ENCODE peak calls at places on chromosomes 7 and 10, in ten cellular contexts. M is astrocyte of the spinal cord, P is fibroblast of mammary gland, A is GM06990, V is BJ, U is lung, Y is foreskin fibroblast, L is PC-3, D is tibial artery, O is GM12878. G is an unnamed sample.

GRCh38 chr10:71068811-71069411 is 143.5 kb upstream of the UNC5B start:
- DNase-seq in U (no peak), D (peak), Y (peak), O (no peak), V (no peak), L (peak), P (peak), M (peak), A (no peak), G (no peak)

GRCh38 chr7:130273081-130273699 is 6.5 kb downstream of the CPA2 start:
- DNase-seq in M (peak), U (no peak), V (no peak), A (no peak), Y (no peak), D (no peak), P (no peak), L (no peak), O (no peak), G (no peak)

GRCh38 chr10:6203331-6204062 is 765 bp downstream of the PFKFB3 start:
- DNase-seq in O (no peak), Y (peak), L (peak), A (peak), V (no peak), D (peak), P (peak), M (peak), U (peak), G (no peak)

GRCh38 chr7:138024765-138025164 is 22.9 kb upstream of the CREB3L2 start:
- DNase-seq in M (no peak), L (no peak), O (no peak), D (no peak), A (no peak), P (no peak), V (no peak), U (no peak), Y (no peak), G (no peak)

GRCh38 chr10:25049966-25050365 is 33.6 kb downstream of the THNSL1 start:
- DNase-seq in V (no peak), D (no peak), A (no peak), M (no peak), U (no peak), L (no peak), O (no peak), Y (no peak), P (peak), G (no peak)

GRCh38 chr10:93554760-93555432 is 11.6 kb upstream of the FFAR4 start:
- DNase-seq in D (peak), Y (peak), M (peak), P (peak), V (no peak), O (no peak), L (peak), U (peak), A (no peak), G (no peak)

GRCh38 chr10:17023386-17024298 is 106.0 kb downstream of the CUBN start:
- DNase-seq in P (peak), L (peak), M (peak), V (peak), Y (peak), O (peak), U (peak), D (peak), A (peak), G (peak)

GRCh38 chr10:67783576-67784294 is 54.3 kb downstream of the DNAJC12 start:
- DNase-seq in L (no peak), U (no peak), O (no peak), D (no peak), Y (no peak), V (no peak), M (no peak), P (no peak), A (no peak), G (no peak)

GRCh38 chr7:20352573-20353304 is 22.0 kb downstream of the ITGB8 start:
- DNase-seq in P (peak), D (no peak), O (no peak), L (peak), U (no peak), V (peak), A (no peak), Y (peak), M (peak), G (peak)

GRCh38 chr10:91880310-91880709 is 29.0 kb downstream of the FGFBP3 start:
- DNase-seq in P (no peak), M (no peak), Y (no peak), O (no peak), L (peak), A (no peak), D (peak), U (no peak), V (no peak), G (no peak)

GRCh38 chr10:37015498-37015897 is 109.9 kb upstream of the ANKRD30A start:
- DNase-seq in P (no peak), U (no peak), M (no peak), Y (no peak), D (no peak), O (no peak), V (no peak), L (no peak), A (no peak), G (no peak)

GRCh38 chr7:33251261-33251660 is 121.9 kb downstream of the BBS9 start:
- DNase-seq in A (no peak), D (no peak), U (no peak), L (peak), O (no peak), Y (peak), V (no peak), P (peak), M (no peak), G (peak)

GRCh38 chr7:28726563-28726962 is 231.6 kb downstream of the TRIL start:
- DNase-seq in P (no peak), M (no peak), V (no peak), U (no peak), O (no peak), Y (no peak), D (no peak), L (no peak), A (no peak), G (no peak)

GRCh38 chr10:43407148-43407575 is 1.8 kb downstream of the HNRNPF start:
- DNase-seq in U (peak), P (no peak), Y (no peak), L (peak), D (peak), A (peak), O (no peak), M (peak), V (no peak), G (no peak)
- H3K4me3 ChIP-seq in U (peak), P (peak), Y (peak), L (peak), D (peak), A (peak), O (peak), M (peak), V (peak), G (peak)

GRCh38 chr10:54983255-54983654 is 182.2 kb upstream of the PCDH15 start:
- DNase-seq in V (no peak), P (peak), U (no peak), L (peak), D (no peak), A (no peak), O (no peak), M (peak), Y (no peak), G (peak)

GRCh38 chr10:54985732-54986131 is 184.7 kb upstream of the PCDH15 start:
- DNase-seq in Y (no peak), D (no peak), P (peak), M (peak), O (no peak), A (no peak), L (peak), U (no peak), V (no peak), G (no peak)
- TF ChIP-seq CTCF in Y (no peak), D (no peak), P (peak), M (peak), O (peak), A (no peak), L (peak), U (no peak), V (no peak), G (peak)

GRCh38 chr10:73097305-73097670 is 622 bp upstream of the P4HA1 start:
- DNase-seq in M (no peak), P (no peak), A (no peak), U (no peak), V (no peak), O (no peak), L (no peak), Y (no peak), D (no peak), G (no peak)

GRCh38 chr10:73096452-73097304 is at the start of gene P4HA1:
- DNase-seq in L (peak), Y (peak), M (peak), V (peak), A (peak), U (peak), O (peak), D (peak), P (peak), G (peak)

GRCh38 chr10:73095479-73096021 is 1.1 kb downstream of the P4HA1 start:
- DNase-seq in A (peak), V (no peak), O (no peak), U (peak), D (peak), P (peak), M (peak), Y (peak), L (peak), G (no peak)

GRCh38 chr10:73094986-73095478 is 1.6 kb downstream of the P4HA1 start:
- DNase-seq in V (no peak), D (no peak), L (peak), U (no peak), Y (no peak), P (no peak), M (peak), A (no peak), O (no peak), G (no peak)

GRCh38 chr10:73096041-73096451 is 620 bp downstream of the P4HA1 start:
- DNase-seq in V (no peak), Y (peak), D (peak), O (no peak), A (peak), L (peak), U (peak), P (peak), M (peak), G (no peak)
- H3K4me3 ChIP-seq in V (peak), Y (peak), D (peak), O (peak), A (peak), L (peak), U (peak), P (peak), M (peak), G (peak)

DNA sequence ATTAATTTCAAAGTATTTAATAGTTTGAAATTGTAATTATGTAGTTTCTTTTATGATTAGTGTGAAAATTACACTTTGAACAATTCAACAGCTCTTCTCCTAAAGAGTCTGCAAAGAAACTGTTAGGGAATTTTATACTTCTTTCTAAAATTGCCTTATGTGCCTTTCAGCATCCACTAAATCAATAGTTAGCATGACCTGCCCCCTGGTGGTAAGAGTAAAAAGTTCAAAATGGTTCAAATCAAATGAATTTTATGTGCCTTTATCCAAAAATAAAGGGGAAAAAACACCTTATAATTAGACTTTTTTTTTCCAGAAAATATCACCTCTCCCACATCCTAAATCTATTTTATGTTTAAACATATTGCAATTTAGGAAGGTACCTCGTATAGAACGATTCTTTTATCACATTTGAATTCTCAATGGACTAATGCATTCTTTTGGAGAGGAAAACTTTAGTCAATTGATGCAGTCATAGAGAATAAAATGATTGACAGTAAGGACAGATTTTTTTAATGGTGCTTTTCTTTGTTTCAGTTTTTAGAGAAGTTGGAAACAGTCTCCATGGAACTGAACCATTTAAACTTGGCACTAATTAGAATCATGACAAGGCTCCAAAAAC is 163.7 kb downstream of the SEMA3D start:
- DNase-seq in P (peak), V (no peak), D (no peak), M (peak), A (no peak), O (no peak), Y (peak), U (no peak), L (peak), G (no peak)
- TF ChIP-seq CTCF in P (peak), V (peak), D (peak), M (peak), A (peak), O (peak), Y (peak), U (peak), L (peak), G (peak)

GRCh38 chr7:116633131-116633988 is 38.6 kb upstream of the MET start:
- DNase-seq in V (no peak), O (peak), M (peak), P (peak), A (peak), D (no peak), U (no peak), L (peak), Y (no peak), G (peak)
- H3K4me3 ChIP-seq in V (no peak), O (no peak), M (no peak), P (no peak), A (no peak), D (no peak), U (no peak), L (peak), Y (peak), G (peak)

GRCh38 chr10:99964791-99965190 is 45.0 kb downstream of the DNMBP start:
- DNase-seq in D (no peak), Y (no peak), L (peak), M (peak), O (no peak), A (no peak), U (no peak), P (peak), V (no peak), G (no peak)
- TF ChIP-seq CTCF in D (no peak), Y (no peak), L (no peak), M (peak), O (no peak), A (no peak), U (no peak), P (peak), V (peak), G (peak)

G was measured in epithelial cell of proximal tubule.